ENCODE peak calls at places on chromosomes 2 and 18, in ten cellular contexts. N, J, B, S, X, U, O, K, A and M are unnamed samples.

GRCh38 chr2:199692489-199692888 is 158.5 kb downstream of the FTCDNL1 start:
- DNase-seq in N (no peak), J (no peak), B (no peak), S (no peak), X (peak), U (no peak), O (no peak), K (no peak), A (no peak), M (no peak)

GRCh38 chr2:113799375-113799774 is 42.9 kb upstream of the SLC35F5 start:
- DNase-seq in N (no peak), J (no peak), B (peak), S (no peak), X (no peak), U (no peak), O (no peak), K (no peak), A (no peak), M (no peak)

GRCh38 chr2:37523861-37524362 is 147.5 kb downstream of the CDC42EP3 start:
- DNase-seq in N (no peak), J (no peak), B (peak), S (no peak), X (no peak), U (no peak), O (no peak), K (no peak), A (no peak), M (peak)

GRCh38 chr18:73842795-73843394 is 304.7 kb downstream of the FBXO15 start:
- DNase-seq in N (peak), J (no peak), B (peak), S (peak), X (peak), U (no peak), O (peak), K (no peak), A (peak), M (no peak)

GRCh38 chr2:38263293-38263692 is 113.8 kb downstream of the ATL2 start:
- DNase-seq in N (no peak), J (no peak), B (no peak), S (no peak), X (no peak), U (no peak), O (no peak), K (no peak), A (no peak), M (no peak)

GRCh38 chr2:175097297-175097696 is 70.7 kb downstream of the ATF2 start:
- DNase-seq in N (no peak), J (peak), B (peak), S (no peak), X (no peak), U (no peak), O (no peak), K (no peak), A (no peak), M (no peak)

GRCh38 chr2:144509548-144510205 is 10.2 kb downstream of the ZEB2 start:
- DNase-seq in N (no peak), J (no peak), B (peak), S (no peak), X (no peak), U (peak), O (no peak), K (no peak), A (no peak), M (no peak)

GRCh38 chr2:96321230-96322103 is 3.6 kb upstream of the ITPRIPL1 start:
- DNase-seq in N (peak), J (no peak), B (peak), S (no peak), X (peak), U (peak), O (peak), K (no peak), A (no peak), M (no peak)

GRCh38 chr2:131036269-131036668 is 57.0 kb downstream of the FAM168B start:
- DNase-seq in N (no peak), J (no peak), B (no peak), S (no peak), X (no peak), U (no peak), O (no peak), K (no peak), A (no peak), M (no peak)

GRCh38 chr18:44996261-44996660 is 315.6 kb downstream of the SETBP1 start:
- DNase-seq in N (no peak), J (no peak), B (no peak), S (no peak), X (no peak), U (no peak), O (no peak), K (no peak), A (no peak), M (no peak)

GRCh38 chr18:35110554-35111058 is 69.4 kb downstream of the MAPRE2 start:
- DNase-seq in N (no peak), J (no peak), B (no peak), S (no peak), X (no peak), U (no peak), O (no peak), K (no peak), A (no peak), M (no peak)

GRCh38 chr2:125471963-125472362 is 1184.0 kb upstream of the GYPC start:
- DNase-seq in N (no peak), J (no peak), B (peak), S (no peak), X (no peak), U (peak), O (no peak), K (no peak), A (no peak), M (no peak)

GRCh38 chr18:48442761-48443160 is 33.6 kb upstream of the ZBTB7C start:
- DNase-seq in N (no peak), J (no peak), B (no peak), S (no peak), X (no peak), U (no peak), O (no peak), K (no peak), A (no peak), M (no peak)

GRCh38 chr2:107383706-107384105 is 443.0 kb upstream of the RGPD4 start:
- DNase-seq in N (no peak), J (no peak), B (no peak), S (peak), X (no peak), U (no peak), O (no peak), K (no peak), A (no peak), M (no peak)

GRCh38 chr2:222693837-222694236 is 22.4 kb downstream of the MOGAT1 start:
- DNase-seq in N (no peak), J (no peak), B (no peak), S (no peak), X (no peak), U (no peak), O (no peak), K (no peak), A (peak), M (no peak)

GRCh38 chr2:157748371-157749132 is 119.9 kb upstream of the ACVR1C start:
- DNase-seq in N (no peak), J (no peak), B (peak), S (no peak), X (no peak), U (no peak), O (no peak), K (no peak), A (no peak), M (no peak)

GRCh38 chr18:3494569-3494968 is 44.6 kb downstream of the TGIF1 start:
- DNase-seq in N (no peak), J (no peak), B (no peak), S (no peak), X (no peak), U (no peak), O (no peak), K (no peak), A (no peak), M (no peak)

GRCh38 chr2:127194447-127194846 is 25.7 kb downstream of the CYP27C1 start:
- DNase-seq in N (no peak), J (no peak), B (no peak), S (no peak), X (no peak), U (no peak), O (no peak), K (no peak), A (no peak), M (no peak)

GRCh38 chr2:48310581-48310980 is 219.4 kb upstream of the STON1 start:
- DNase-seq in N (no peak), J (no peak), B (no peak), S (no peak), X (no peak), U (no peak), O (no peak), K (no peak), A (no peak), M (no peak)

GRCh38 chr2:74530239-74531161 is 767 bp downstream of the HTRA2 start:
- DNase-seq in N (peak), J (no peak), B (peak), S (no peak), X (no peak), U (peak), O (peak), K (no peak), A (no peak), M (no peak)

GRCh38 chr18:58046087-58046793 is 2.2 kb downstream of the NEDD4L start:
- DNase-seq in N (no peak), J (no peak), B (no peak), S (no peak), X (no peak), U (peak), O (no peak), K (no peak), A (no peak), M (no peak)

GRCh38 chr2:232875256-232876070 is 5.4 kb downstream of the SNORC start:
- DNase-seq in N (no peak), J (no peak), B (no peak), S (peak), X (peak), U (no peak), O (no peak), K (no peak), A (no peak), M (no peak)